ENCODE peak calls at places on chromosome 13, in seven cellular contexts. Y is type B pancreatic cell, L is neuronal stem cell, Q is M059J, C is KG1, A is fibroblast of mammary gland, K is A172. U is an unnamed sample.

GRCh38 chr13:73765651-73766384 is 368.4 kb downstream of the KLF12 start:
- DNase-seq in K (peak), L (peak), C (peak), Q (no peak), Y (peak), A (peak), U (peak)

GRCh38 chr13:49023441-49023840 is 47.7 kb downstream of the FNDC3A start:
- DNase-seq in L (no peak), Q (peak), C (no peak), K (peak), Y (no peak), A (peak), U (no peak)

GRCh38 chr13:36549771-36550170 is 117.5 kb downstream of the CCNA1 start:
- DNase-seq in A (peak), C (no peak), Q (no peak), K (no peak), L (peak), Y (no peak), U (no peak)

GRCh38 chr13:40069173-40070044 is 413.9 kb downstream of the COG6 start:
- DNase-seq in Q (peak), L (peak), C (peak), K (peak), A (peak), Y (no peak), U (no peak)

GRCh38 chr13:51821666-51822065 is 17.7 kb upstream of the DHRS12 start:
- DNase-seq in L (no peak), K (no peak), Y (no peak), C (no peak), Q (no peak), A (no peak), U (no peak)

GRCh38 chr13:32142956-32143375 is 111.4 kb downstream of the FRY start:
- DNase-seq in A (peak), L (no peak), C (no peak), Y (no peak), Q (peak), K (peak), U (no peak)

GRCh38 chr13:94412870-94413269 is 66.6 kb downstream of the DCT start:
- DNase-seq in Y (no peak), K (no peak), A (no peak), C (no peak), Q (no peak), L (no peak), U (no peak)

GRCh38 chr13:61508936-61509335 is 93.3 kb upstream of the PCDH20 start:
- DNase-seq in A (no peak), Y (no peak), K (no peak), Q (no peak), L (no peak), C (no peak), U (no peak)

GRCh38 chr13:83895994-83896580 is 13.8 kb upstream of the SLITRK1 start:
- DNase-seq in A (peak), Y (no peak), K (peak), C (no peak), L (no peak), Q (peak), U (no peak)

GRCh38 chr13:63124863-63125262 is 1709.2 kb upstream of the PCDH20 start:
- DNase-seq in L (no peak), Y (no peak), Q (peak), K (peak), C (no peak), A (peak), U (no peak)